ENCODE peak calls at places on chromosomes 2 and 18, in six cellular contexts. T is sigmoid colon, I is spleen, G is WTC11, D is coronary artery, N is nephron progenitor cell. Q is an unnamed sample.
A peak's percentile ranks its signal among the peaks of the same experiment; 100 is the strongest.

GRCh38 chr18:69400976-69401474 is 337 bp downstream of the DOK6 start:
- DNase-seq in D (peak; percentile 75), I (no peak), N (peak; percentile 61), T (peak; percentile 50), G (peak; percentile 36), Q (no peak)

GRCh38 chr18:8348051-8348450 is 261.2 kb upstream of the RAB12 start:
- DNase-seq in I (no peak), N (no peak), G (no peak), D (peak; percentile 41), T (no peak), Q (no peak)

GRCh38 chr2:973129-973528 is 22.5 kb downstream of the SNTG2 start:
- DNase-seq in I (no peak), D (no peak), T (no peak), G (no peak), N (no peak), Q (no peak)

GRCh38 chr2:205723174-205723573 is 40.9 kb downstream of the NRP2 start:
- DNase-seq in T (no peak), D (no peak), N (no peak), G (no peak), I (no peak), Q (no peak)

GRCh38 chr2:54891901-54892300 is 158.3 kb downstream of the RTN4 start:
- DNase-seq in G (no peak), D (no peak), I (no peak), N (no peak), T (no peak), Q (no peak)

GRCh38 chr2:182506606-182507005 is 79.8 kb upstream of the PDE1A start:
- DNase-seq in T (no peak), D (no peak), G (no peak), I (no peak), N (no peak), Q (no peak)

GRCh38 chr2:172253190-172254052 is 150.7 kb upstream of the DLX2 start:
- DNase-seq in T (no peak), D (peak; percentile 81), I (no peak), G (no peak), N (no peak), Q (no peak)

GRCh38 chr2:3589086-3589485 is 5.8 kb upstream of the COLEC11 start:
- DNase-seq in D (peak; percentile 31), I (no peak), N (no peak), T (no peak), G (no peak), Q (no peak)

GRCh38 chr2:8279506-8279905 is 402.4 kb upstream of the ID2 start:
- DNase-seq in D (no peak), N (no peak), T (no peak), I (no peak), G (no peak), Q (no peak)

GRCh38 chr2:207330912-207331311 is 165.2 kb upstream of the KLF7 start:
- DNase-seq in G (no peak), N (no peak), T (no peak), D (no peak), I (no peak), Q (no peak)

GRCh38 chr2:234632527-234633391 is 135.9 kb upstream of the ARL4C start:
- DNase-seq in G (no peak), I (no peak), T (no peak), D (no peak), N (no peak), Q (no peak)

GRCh38 chr18:68394705-68395104 is 320.2 kb downstream of the TMX3 start:
- DNase-seq in N (no peak), G (no peak), D (no peak), T (no peak), I (no peak), Q (no peak)

GRCh38 chr2:102268529-102269524 is 42.5 kb upstream of the IL1RL1 start:
- DNase-seq in D (no peak), G (no peak), N (no peak), T (no peak), I (no peak), Q (no peak)

DNA sequence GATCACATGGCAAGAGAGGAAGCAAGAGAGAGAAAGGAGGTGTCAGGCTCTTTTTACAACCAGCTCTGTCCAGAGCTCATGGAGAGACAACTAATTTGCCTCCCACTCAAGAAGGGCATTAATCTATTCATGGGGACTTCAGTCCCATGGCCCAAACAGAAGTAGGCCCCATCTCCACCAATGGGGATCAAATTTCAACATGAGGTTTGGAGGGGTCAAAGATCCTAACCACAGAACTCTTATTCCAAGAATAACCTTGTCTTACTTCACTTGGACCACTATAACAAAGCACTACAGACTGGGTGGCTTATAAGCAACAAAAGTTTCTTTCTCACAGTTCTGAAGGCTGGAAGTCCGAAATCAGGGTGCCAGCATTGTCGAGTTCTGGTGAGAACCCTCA is 31.8 kb downstream of the GRB14 start:
- DNase-seq in I (no peak), D (no peak), G (no peak), N (no peak), T (no peak), Q (no peak)
- TF ChIP-seq CTCF in I (no peak), D (no peak), G (no peak), N (no peak), T (no peak), Q (no peak)

DNA sequence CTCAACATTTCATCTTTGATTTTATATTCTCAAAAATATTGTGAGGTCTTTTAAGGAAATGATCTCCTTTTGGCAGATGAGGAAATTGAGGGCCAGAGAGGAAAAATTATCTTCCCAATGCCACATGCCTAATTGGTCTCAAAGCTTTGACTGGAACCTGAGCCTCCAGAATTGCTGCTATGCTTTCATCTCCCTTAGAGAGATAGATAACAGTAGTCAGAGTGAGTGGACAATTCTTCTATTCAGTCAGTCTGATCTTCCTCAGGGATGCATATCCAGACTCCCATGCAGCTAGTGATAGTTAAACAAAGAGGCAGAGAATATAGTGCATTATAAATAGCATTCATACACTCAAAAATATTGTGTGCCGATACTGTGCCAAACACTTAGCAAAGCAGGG is 3.8 kb upstream of the CLASP1 start:
- DNase-seq in N (no peak), G (no peak), D (no peak), T (no peak), I (no peak), Q (no peak)
- TF ChIP-seq CTCF in N (no peak), G (no peak), D (no peak), T (no peak), I (no peak), Q (no peak)

GRCh38 chr2:173763641-173764040 is 201.5 kb downstream of the SP3 start:
- DNase-seq in D (no peak), I (no peak), N (no peak), T (no peak), G (no peak), Q (no peak)
- TF ChIP-seq CTCF in D (no peak), I (no peak), N (no peak), T (no peak), G (no peak), Q (no peak)

GRCh38 chr2:5691659-5692529 is at the start of gene SOX11:
- DNase-seq in D (no peak), T (peak; percentile 91), I (peak; percentile 69), N (peak; percentile 96), G (peak; percentile 82), Q (no peak)
- TF ChIP-seq CTCF in D (no peak), T (no peak), I (no peak), N (no peak), G (no peak), Q (no peak)